ENCODE peak calls at places on chromosomes 12 and 14, in nine cellular contexts. B is colonic mucosa, R is pancreas, L is fibroblast of lung, N is thyroid gland, A is SJSA1, O is breast epithelium, C is aorta, J is uterus. Z is an unnamed sample.

GRCh38 chr12:106135075-106135474 is 3.7 kb downstream of the NUAK1 start:
- DNase-seq in O (no peak), B (no peak), L (peak; percentile 87), R (no peak), C (no peak), A (no peak), N (peak; percentile 35), J (no peak), Z (no peak)

GRCh38 chr12:94650143-94651056 is at the start of gene TMCC3:
- DNase-seq in A (peak; percentile 32), N (peak; percentile 69), C (peak; percentile 87), R (peak; percentile 71), O (no peak), B (peak; percentile 65), J (peak; percentile 21), L (peak; percentile 20), Z (peak; percentile 49)

GRCh38 chr12:9813821-9814798 is 13.2 kb upstream of the KLRF1 start:
- DNase-seq in B (peak; percentile 78), C (peak; percentile 90), L (peak; percentile 16), O (peak; percentile 32), A (peak; percentile 31), R (peak; percentile 77), J (peak; percentile 45), N (peak; percentile 62), Z (peak; percentile 86)

GRCh38 chr12:49624919-49625577 is 1.7 kb downstream of the PRPF40B start:
- DNase-seq in N (no peak), C (no peak), B (no peak), L (peak; percentile 70), O (no peak), J (no peak), A (no peak), R (no peak), Z (no peak)

GRCh38 chr12:121958521-121959240 is 40.3 kb downstream of the CFAP251 start:
- DNase-seq in B (no peak), J (no peak), O (no peak), R (no peak), N (peak; percentile 26), A (peak; percentile 80), C (no peak), L (peak; percentile 42), Z (no peak)

GRCh38 chr12:46110928-46111699 is 120.7 kb upstream of the SCAF11 start:
- DNase-seq in R (no peak), C (no peak), O (no peak), J (no peak), B (no peak), A (peak; percentile 19), L (no peak), N (no peak), Z (no peak)

GRCh38 chr12:56999456-56999855 is 6.9 kb downstream of the ZBTB39 start:
- DNase-seq in O (no peak), L (no peak), J (no peak), R (no peak), A (no peak), N (no peak), B (no peak), C (no peak), Z (no peak)

GRCh38 chr14:48125654-48126053 is 450.2 kb upstream of the MDGA2 start:
- DNase-seq in C (no peak), L (no peak), A (no peak), O (no peak), J (no peak), R (no peak), B (no peak), N (no peak), Z (no peak)

GRCh38 chr14:43005807-43006206 is 1399.1 kb downstream of the LRFN5 start:
- DNase-seq in C (no peak), A (no peak), R (no peak), J (no peak), O (no peak), N (no peak), B (no peak), L (no peak), Z (no peak)

GRCh38 chr12:43786899-43787693 is 19.0 kb downstream of the TWF1 start:
- DNase-seq in R (no peak), L (peak; percentile 49), B (no peak), N (no peak), C (no peak), O (no peak), A (no peak), J (no peak), Z (no peak)

GRCh38 chr14:76985540-76986260 is 42.8 kb downstream of the IRF2BPL start:
- DNase-seq in J (no peak), A (no peak), R (no peak), N (no peak), B (no peak), L (peak; percentile 35), O (no peak), C (no peak), Z (no peak)

GRCh38 chr12:22529281-22530060 is 14.9 kb downstream of the C2CD5 start:
- DNase-seq in C (no peak), L (peak; percentile 49), O (no peak), N (peak; percentile 57), A (no peak), J (no peak), R (no peak), B (no peak), Z (peak; percentile 40)

GRCh38 chr14:22432348-22432976 is 156.6 kb downstream of the DAD1 start:
- DNase-seq in J (peak; percentile 62), O (peak; percentile 59), N (peak; percentile 58), C (no peak), L (peak; percentile 95), B (peak; percentile 77), A (peak; percentile 74), R (no peak), Z (no peak)
- H3K27ac ChIP-seq in J (peak overlapping the region; percentile 44), O (peak overlapping the region; percentile 27), N (no peak overlapping the region), C (no peak overlapping the region), L (no peak overlapping the region), B (no peak overlapping the region), A (no peak overlapping the region), R (no peak overlapping the region), Z (no peak overlapping the region)

GRCh38 chr14:24313912-24314311 is 2.6 kb downstream of the LTB4R start:
- DNase-seq in N (no peak), B (no peak), R (peak; percentile 12), L (no peak), C (peak; percentile 48), O (no peak), A (no peak), J (no peak), Z (no peak)
- H3K4me1 ChIP-seq in N (peaks cover 19% of the 10 kb centered on the region), B (peaks cover 13% of the 10 kb centered on the region), R (peaks cover 15% of the 10 kb centered on the region), L (peaks cover 16% of the 10 kb centered on the region), C (no peaks in the 10 kb centered on the region), O (peaks cover 14% of the 10 kb centered on the region), A (peaks cover 13% of the 10 kb centered on the region), J (peaks cover 20% of the 10 kb centered on the region), Z (peaks cover 57% of the 10 kb centered on the region)

DNA sequence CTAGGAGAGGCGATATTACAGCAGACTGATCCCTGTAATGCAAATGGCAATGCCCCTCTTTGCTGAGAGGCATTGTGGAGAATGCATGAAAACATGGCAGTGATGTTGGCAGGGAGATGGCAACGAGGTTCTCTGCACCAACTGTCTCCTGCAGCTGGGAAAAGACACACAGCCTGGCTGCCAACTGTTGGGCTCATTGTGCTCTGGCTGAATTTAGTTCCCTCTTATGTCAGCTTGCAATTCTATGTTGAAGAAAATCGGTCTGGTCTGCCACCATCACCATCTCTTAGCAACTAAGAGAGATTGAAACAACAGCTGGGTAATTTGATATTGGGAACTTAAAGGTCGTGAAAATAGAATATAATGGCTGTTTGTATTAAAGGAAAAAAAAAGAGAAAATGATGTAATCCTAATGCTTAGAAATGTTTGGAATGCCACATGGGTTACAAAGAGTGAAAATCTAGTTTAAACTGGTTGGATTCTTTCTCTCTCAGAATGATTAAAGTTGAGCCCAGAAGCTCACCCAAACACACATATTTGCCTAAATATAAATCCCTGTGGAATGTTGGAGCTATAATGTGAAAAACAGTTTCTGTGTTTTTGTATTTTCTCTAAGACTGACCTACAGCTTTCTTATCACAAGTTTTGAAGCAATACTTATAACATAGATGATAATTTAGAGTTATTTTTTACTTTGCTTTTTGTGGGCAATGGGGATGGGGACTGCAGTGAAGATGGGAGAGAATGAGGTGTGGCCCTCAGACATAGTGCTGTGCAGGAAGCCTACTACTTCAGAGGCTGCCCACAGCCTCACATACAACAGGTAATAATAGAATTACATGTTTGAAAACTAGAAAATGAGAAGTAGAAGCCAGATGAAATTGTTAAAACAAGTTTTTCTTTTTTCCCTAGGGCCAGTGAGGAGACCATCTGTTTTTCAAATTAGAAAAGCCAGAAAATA is 143.7 kb downstream of the AKAP6 start:
- DNase-seq in N (no peak), J (no peak), L (peak; percentile 77), B (no peak), C (no peak), A (peak; percentile 81), O (peak; percentile 36), R (no peak), Z (no peak)
- H3K27ac ChIP-seq in N (peak overlapping the region; percentile 19), J (peak overlapping the region; percentile 22), L (peak overlapping the region; percentile 64), B (peak overlapping the region; percentile 13), C (peak overlapping the region; percentile 83), A (peak overlapping the region; percentile 92), O (peak overlapping the region; percentile 87), R (no peak overlapping the region), Z (no peak overlapping the region)

DNA sequence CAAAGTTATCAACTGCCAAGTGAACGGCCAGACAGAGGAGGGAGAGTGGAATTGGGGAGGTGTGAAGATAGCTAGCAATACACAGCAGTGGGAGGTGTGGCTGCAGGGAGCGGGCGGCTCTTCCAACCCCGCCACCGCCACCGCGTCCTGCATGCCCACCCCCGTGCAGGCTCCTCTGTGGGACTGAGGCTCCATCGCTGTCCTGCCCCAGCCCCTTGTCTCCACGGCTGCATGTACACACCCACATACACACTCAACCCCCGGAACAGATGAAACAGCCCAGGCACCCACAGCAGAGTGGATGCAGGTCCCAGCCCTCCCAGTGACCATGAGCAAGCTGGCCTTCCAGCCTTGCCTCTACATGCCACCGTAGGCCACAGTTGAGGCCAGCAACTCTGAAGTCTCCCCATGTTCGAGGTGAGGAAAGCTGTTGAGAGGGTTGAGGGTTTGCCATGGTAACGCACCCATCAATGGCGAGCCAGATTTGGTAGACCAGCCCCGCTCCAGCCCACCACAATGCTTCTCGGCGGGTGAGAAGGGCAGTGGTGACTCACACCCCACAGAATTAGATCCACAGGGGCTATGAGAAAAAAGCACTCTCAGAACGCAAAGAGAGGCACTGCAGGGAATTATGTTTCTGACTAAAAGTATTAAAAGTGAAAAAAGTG is 39.3 kb downstream of the PITPNM2 start:
- DNase-seq in C (no peak), R (no peak), A (no peak), L (peak; percentile 83), O (no peak), J (no peak), B (no peak), N (no peak), Z (no peak)
- H3K4me1 ChIP-seq in C (peaks cover 8% of the 10 kb centered on the region), R (no peaks in the 10 kb centered on the region), A (peaks cover 17% of the 10 kb centered on the region), L (peaks cover 6% of the 10 kb centered on the region), O (no peaks in the 10 kb centered on the region), J (peaks cover 9% of the 10 kb centered on the region), B (no peaks in the 10 kb centered on the region), N (peaks cover 73% of the 10 kb centered on the region), Z (peaks cover 53% of the 10 kb centered on the region)